ENCODE peak calls at places on chromosomes 7 and 10, in four cellular contexts. D is BE2C, O is body of pancreas, C is GM12865. P is an unnamed sample.

GRCh38 chr7:99733448-99733847 is 1.5 kb downstream of the CYP3A7 start:
- DNase-seq in O (no peak), C (peak), D (no peak), P (no peak)

GRCh38 chr10:132666733-132667612 is 119.0 kb downstream of the NKX6-2 start:
- DNase-seq in C (no peak), O (no peak), D (peak), P (no peak)

GRCh38 chr7:149468208-149468607 is 7.3 kb upstream of the ZNF777 start:
- DNase-seq in C (no peak), D (no peak), O (no peak), P (no peak)

GRCh38 chr10:60394444-60394843 is 4.8 kb upstream of the ANK3 start:
- DNase-seq in C (no peak), O (no peak), D (no peak), P (no peak)

GRCh38 chr7:51069411-51070083 is 247.1 kb downstream of the COBL start:
- DNase-seq in D (no peak), C (no peak), O (no peak), P (no peak)

GRCh38 chr7:94888542-94888941 is 18.9 kb upstream of the PPP1R9A start:
- DNase-seq in D (no peak), C (peak), O (peak), P (no peak)

GRCh38 chr10:133254421-133255120 is 16.9 kb downstream of the VENTX start:
- DNase-seq in D (no peak), O (no peak), C (no peak), P (no peak)

GRCh38 chr10:78563224-78563764 is 505.5 kb upstream of the ZMIZ1 start:
- DNase-seq in C (no peak), O (no peak), D (no peak), P (no peak)

GRCh38 chr7:158017226-158018060 is 570.2 kb downstream of the PTPRN2 start:
- DNase-seq in C (no peak), O (no peak), D (no peak), P (no peak)

GRCh38 chr7:31029674-31030073 is 22.4 kb upstream of the ADCYAP1R1 start:
- DNase-seq in C (no peak), D (no peak), O (no peak), P (no peak)

GRCh38 chr7:131075406-131075805 is 252.3 kb upstream of the MKLN1 start:
- DNase-seq in D (no peak), C (no peak), O (no peak), P (no peak)

GRCh38 chr7:69775231-69775771 is 177.0 kb downstream of the AUTS2 start:
- DNase-seq in D (peak), O (no peak), C (no peak), P (no peak)

GRCh38 chr10:15485684-15486316 is 114.7 kb upstream of the FAM171A1 start:
- DNase-seq in C (no peak), O (no peak), D (no peak), P (no peak)

GRCh38 chr7:134932707-134933370 is 53.5 kb upstream of the AGBL3 start:
- DNase-seq in C (peak), D (no peak), O (no peak), P (no peak)

GRCh38 chr7:134636008-134636449 is 10.6 kb upstream of the BPGM start:
- DNase-seq in D (no peak), O (no peak), C (peak), P (no peak)

GRCh38 chr10:70523044-70523443 is 44.5 kb downstream of the PALD1 start:
- DNase-seq in D (no peak), O (no peak), C (no peak), P (no peak)

GRCh38 chr7:106610996-106611886 is 49.7 kb downstream of the CCDC71L start:
- DNase-seq in C (peak), O (no peak), D (no peak), P (no peak)

GRCh38 chr10:115056186-115056585 is 37.0 kb upstream of the ATRNL1 start:
- DNase-seq in C (no peak), O (no peak), D (no peak), P (no peak)

GRCh38 chr7:74029094-74029785 is 1.3 kb downstream of the ELN start:
- DNase-seq in D (peak), O (peak), C (no peak), P (no peak)

GRCh38 chr7:4470246-4470645 is 211.8 kb upstream of the FOXK1 start:
- DNase-seq in O (no peak), C (no peak), D (no peak), P (no peak)

GRCh38 chr10:113301342-113301984 is 251.4 kb upstream of the HABP2 start:
- DNase-seq in C (no peak), O (no peak), D (peak), P (no peak)

GRCh38 chr10:132675031-132675740 is 110.8 kb downstream of the NKX6-2 start:
- DNase-seq in O (peak), C (no peak), D (no peak), P (no peak)

GRCh38 chr7:128155100-128155763 is 85.8 kb upstream of the LEP start:
- DNase-seq in D (peak), O (no peak), C (no peak), P (no peak)

GRCh38 chr7:55265836-55266235 is 99.3 kb upstream of the LANCL2 start:
- DNase-seq in C (no peak), O (no peak), D (no peak), P (no peak)

GRCh38 chr7:152884321-152884720 is 124.8 kb downstream of the ACTR3B start:
- DNase-seq in D (no peak), C (no peak), O (no peak), P (no peak)

GRCh38 chr10:94673614-94674321 is 9.8 kb upstream of the CYP2C18 start:
- DNase-seq in O (no peak), C (no peak), D (no peak), P (no peak)

GRCh38 chr7:130157700-130158099 is 47.5 kb downstream of the TMEM209 start:
- DNase-seq in C (no peak), D (no peak), O (no peak), P (no peak)

GRCh38 chr10:86387221-86387794 is 20.7 kb upstream of the GRID1 start:
- DNase-seq in C (no peak), O (no peak), D (no peak), P (peak)

GRCh38 chr10:121899727-121900126 is 28.1 kb downstream of the ATE1 start:
- DNase-seq in C (no peak), O (peak), D (no peak), P (no peak)

GRCh38 chr10:116669080-116669479 is 48.3 kb downstream of the PNLIPRP2 start:
- DNase-seq in C (no peak), O (peak), D (no peak), P (no peak)

GRCh38 chr7:69002416-69002815 is 595.9 kb upstream of the AUTS2 start:
- DNase-seq in O (no peak), D (no peak), C (no peak), P (no peak)

GRCh38 chr7:98810166-98810802 is 59.5 kb downstream of the TMEM130 start:
- DNase-seq in O (no peak), D (peak), C (no peak), P (no peak)

GRCh38 chr7:159143780-159144755 is 599 bp downstream of the VIPR2 start:
- DNase-seq in D (peak), O (peak), C (no peak), P (no peak)

GRCh38 chr7:112167144-112167543 is 39.1 kb downstream of the DOCK4 start:
- DNase-seq in O (no peak), D (no peak), C (no peak), P (no peak)

GRCh38 chr7:87600130-87601124 is at the start of gene ABCB1:
- DNase-seq in C (peak), O (peak), D (peak), P (peak)

GRCh38 chr10:81179805-81180452 is 642.2 kb downstream of the SH2D4B start:
- DNase-seq in O (no peak), D (peak), C (peak), P (peak)

GRCh38 chr7:100827330-100828226 is at the start of gene EPHB4:
- DNase-seq in O (peak), C (no peak), D (peak), P (peak)

DNA sequence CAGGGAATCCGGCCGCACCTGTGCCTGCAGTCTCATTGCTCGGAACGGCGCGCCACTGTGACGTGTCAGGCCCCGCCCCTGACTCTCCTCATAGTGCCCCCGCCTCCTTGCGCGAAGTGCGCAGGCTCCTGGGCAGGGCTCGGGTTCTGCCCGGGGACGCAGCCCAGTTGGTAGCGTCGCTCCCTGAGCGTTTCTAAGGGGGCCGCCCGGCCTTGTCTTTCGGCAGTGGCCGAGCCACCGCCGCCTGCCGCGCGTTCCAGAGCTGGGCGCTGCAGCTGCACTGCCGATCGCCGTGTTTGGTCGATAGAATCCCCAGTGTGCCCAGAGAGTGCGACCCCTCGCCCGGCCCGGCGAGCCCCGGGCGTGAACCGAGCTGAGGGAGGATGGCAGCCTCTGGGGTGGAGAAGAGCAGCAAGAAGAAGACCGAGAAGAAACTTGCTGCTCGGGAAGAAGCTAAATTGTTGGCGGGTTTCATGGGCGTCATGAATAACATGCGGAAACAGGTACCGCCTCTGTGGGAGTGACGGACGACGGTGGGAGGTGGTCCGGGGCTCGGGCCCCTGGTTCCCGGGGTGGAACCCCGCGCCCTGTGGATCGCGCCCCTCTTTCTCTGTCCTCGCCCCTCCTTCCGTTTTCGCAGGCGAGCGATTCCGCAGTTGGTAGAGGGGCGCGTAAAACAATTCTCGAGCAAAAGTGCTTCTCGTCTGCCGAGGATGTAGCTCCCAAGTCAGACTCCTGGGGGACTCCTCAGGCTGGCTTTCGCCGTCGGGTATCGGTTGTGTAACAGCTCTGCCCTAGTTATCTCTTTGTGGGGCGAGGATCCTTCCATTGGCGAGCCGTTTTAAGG is at the start of gene KLHL7:
- DNase-seq in C (peak), O (peak), D (peak), P (peak)
- TF ChIP-seq CTCF in C (no peak), O (peak), D (peak), P (no peak)

DNA sequence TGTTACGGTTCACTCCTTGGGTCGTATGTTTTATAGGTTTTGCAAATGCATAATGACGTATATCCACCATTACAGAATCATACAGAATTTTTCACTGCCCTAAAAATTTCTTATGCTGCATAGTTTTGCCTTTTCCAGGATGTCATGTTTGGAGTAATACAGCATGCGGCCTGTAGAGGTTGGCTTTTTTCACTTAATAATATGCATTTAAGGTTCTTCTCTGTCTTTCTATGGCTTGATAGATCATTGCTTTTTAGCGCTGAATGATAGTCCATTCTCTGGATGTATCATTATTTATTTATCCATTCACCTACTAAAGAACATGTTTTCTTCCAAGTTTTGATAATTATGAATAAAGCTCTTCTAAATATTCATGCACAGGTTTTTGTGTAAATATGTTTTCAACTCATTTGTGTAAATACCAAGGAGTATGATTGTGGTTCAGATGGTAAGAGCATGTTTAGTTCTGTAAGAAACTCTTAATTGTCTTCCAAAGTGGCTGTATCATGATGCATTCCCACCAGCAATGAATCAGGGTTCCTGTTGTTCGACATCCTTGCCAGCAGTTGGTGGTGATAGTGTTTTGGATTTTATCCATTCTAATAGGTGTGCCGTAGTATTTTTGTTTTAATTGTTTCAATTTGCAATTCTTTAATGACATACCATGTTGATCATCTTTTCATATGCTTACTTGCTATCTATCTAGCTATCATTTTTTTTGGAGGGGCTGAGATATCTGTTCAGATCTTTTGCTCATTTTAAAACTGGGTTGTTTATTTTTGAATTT is 531.2 kb upstream of the GHITM start:
- DNase-seq in O (no peak), C (no peak), D (no peak), P (no peak)
- TF ChIP-seq CTCF in O (no peak), C (no peak), D (no peak), P (no peak)

GRCh38 chr10:31804416-31804815 is 124.2 kb downstream of the ARHGAP12 start:
- DNase-seq in C (no peak), D (no peak), O (no peak), P (no peak)

GRCh38 chr10:31799181-31799580 is 129.4 kb downstream of the ARHGAP12 start:
- DNase-seq in C (no peak), O (no peak), D (no peak), P (no peak)

GRCh38 chr10:31808258-31809218 is 120.1 kb downstream of the ARHGAP12 start:
- DNase-seq in O (no peak), C (peak), D (peak), P (peak)

DNA sequence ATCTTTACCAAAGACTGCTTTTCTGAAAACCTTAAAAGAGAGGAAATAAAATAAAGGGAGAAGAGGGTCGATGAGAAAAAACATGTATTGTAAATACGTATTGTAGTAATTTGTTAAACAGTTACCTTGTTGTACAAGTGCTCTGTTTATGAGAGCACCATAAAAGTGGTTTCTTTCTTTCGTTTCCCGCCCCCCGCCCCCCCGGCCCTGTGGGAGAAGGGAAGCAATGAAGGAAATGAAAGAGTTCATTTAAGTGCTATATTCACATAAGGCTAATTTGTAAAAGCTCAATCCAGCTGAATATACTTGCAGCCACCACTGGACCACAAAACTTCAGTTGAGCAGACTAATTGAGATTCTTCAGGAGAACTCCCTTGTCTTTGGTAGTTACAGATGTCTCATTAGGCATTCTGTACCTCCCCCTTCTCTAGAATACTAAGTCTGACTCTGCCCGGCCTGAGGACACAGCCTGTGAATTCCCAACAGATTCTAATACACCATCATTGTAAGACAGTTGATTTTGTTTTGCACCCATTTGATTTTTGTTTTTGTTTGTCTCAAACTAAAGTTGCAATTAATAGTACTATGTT is 124.9 kb downstream of the ARHGAP12 start:
- DNase-seq in D (no peak), C (no peak), O (no peak), P (no peak)
- TF ChIP-seq CTCF in D (no peak), C (no peak), O (no peak), P (no peak)

GRCh38 chr10:24551161-24551560 is 172.5 kb downstream of the ARHGAP21 start:
- DNase-seq in O (no peak), C (no peak), D (no peak), P (no peak)

GRCh38 chr10:24554036-24554435 is 169.7 kb downstream of the ARHGAP21 start:
- DNase-seq in C (no peak), O (no peak), D (no peak), P (no peak)

GRCh38 chr10:24553051-24553612 is 170.6 kb downstream of the ARHGAP21 start:
- DNase-seq in C (no peak), O (no peak), D (no peak), P (no peak)

GRCh38 chr10:24550680-24551079 is 173.0 kb downstream of the ARHGAP21 start:
- DNase-seq in O (no peak), C (no peak), D (no peak), P (no peak)

GRCh38 chr10:24552346-24553016 is 171.2 kb downstream of the ARHGAP21 start:
- DNase-seq in D (peak), O (peak), C (peak), P (no peak)
- TF ChIP-seq CTCF in D (peak), O (peak), C (peak), P (peak)

GRCh38 chr7:1708640-1709249 is 38.7 kb downstream of the ELFN1 start:
- DNase-seq in O (no peak), D (peak), C (no peak), P (no peak)

GRCh38 chr7:1706721-1707613 is 36.9 kb downstream of the ELFN1 start:
- DNase-seq in C (no peak), O (peak), D (peak), P (peak)

GRCh38 chr7:1706381-1706720 is 36.3 kb downstream of the ELFN1 start:
- DNase-seq in D (no peak), O (peak), C (no peak), P (no peak)

GRCh38 chr7:1709281-1709680 is 39.2 kb downstream of the ELFN1 start:
- DNase-seq in D (no peak), O (no peak), C (no peak), P (no peak)

GRCh38 chr7:1707756-1708611 is 37.9 kb downstream of the ELFN1 start:
- DNase-seq in D (peak), O (no peak), C (no peak), P (no peak)
- TF ChIP-seq CTCF in D (peak), O (peak), C (no peak), P (peak)